ENCODE peak calls at places on chromosomes 13 and 19, in seven cellular contexts. Y, T, W, M, V, E and S are unnamed samples.

GRCh38 chr19:3504723-3505122 is 1.4 kb upstream of the FZR1 start:
- DNase-seq in Y (peak; percentile 14), T (no peak), W (no peak), M (no peak), V (no peak), E (no peak), S (no peak)

GRCh38 chr13:33367931-33368330 is 82.4 kb upstream of the STARD13 start:
- DNase-seq in Y (no peak), T (no peak), W (no peak), M (no peak), V (no peak), E (no peak), S (no peak)

GRCh38 chr13:27868639-27869435 is 51.0 kb upstream of the PDX1 start:
- DNase-seq in Y (peak; percentile 29), T (no peak), W (no peak), M (peak; percentile 32), V (no peak), E (no peak), S (no peak)

GRCh38 chr13:29487466-29488454 is 107.7 kb downstream of the SLC7A1 start:
- DNase-seq in Y (no peak), T (no peak), W (no peak), M (no peak), V (no peak), E (no peak), S (no peak)

GRCh38 chr13:40304391-40304790 is 362.1 kb downstream of the FOXO1 start:
- DNase-seq in Y (no peak), T (no peak), W (no peak), M (no peak), V (no peak), E (no peak), S (no peak)

GRCh38 chr13:29494520-29494919 is 101.0 kb downstream of the SLC7A1 start:
- DNase-seq in Y (no peak), T (no peak), W (no peak), M (no peak), V (no peak), E (no peak), S (no peak)

GRCh38 chr19:10899171-10899653 is 27.9 kb downstream of the CARM1 start:
- DNase-seq in Y (no peak), T (no peak), W (no peak), M (no peak), V (no peak), E (no peak), S (no peak)

GRCh38 chr19:40358773-40359172 is 10.3 kb downstream of the PLD3 start:
- DNase-seq in Y (no peak), T (no peak), W (no peak), M (no peak), V (no peak), E (peak; percentile 10), S (no peak)

GRCh38 chr19:44401108-44401786 is at the start of gene ZNF285:
- DNase-seq in Y (peak; percentile 99), T (peak; percentile 9), W (no peak), M (peak; percentile 97), V (peak; percentile 98), E (no peak), S (no peak)

GRCh38 chr13:57557979-57558529 is 73.5 kb upstream of the PCDH17 start:
- DNase-seq in Y (no peak), T (no peak), W (no peak), M (no peak), V (peak; percentile 9), E (no peak), S (no peak)

GRCh38 chr13:37163626-37164365 is 58.3 kb upstream of the CSNK1A1L start:
- DNase-seq in Y (peak; percentile 57), T (no peak), W (peak; percentile 8), M (no peak), V (no peak), E (no peak), S (no peak)

GRCh38 chr19:7415163-7415856 is 66.6 kb downstream of the ARHGEF18 start:
- DNase-seq in Y (peak; percentile 17), T (no peak), W (no peak), M (peak; percentile 22), V (no peak), E (no peak), S (no peak)

GRCh38 chr13:19644947-19645439 is 11.5 kb downstream of the MPHOSPH8 start:
- DNase-seq in Y (no peak), T (no peak), W (no peak), M (no peak), V (no peak), E (no peak), S (no peak)